ENCODE peak calls at places on chromosome 16, in eight cellular contexts. T is IMR-90, A is uterus, X is sigmoid colon, P is heart left ventricle, V is prostate gland, R is Peyer's patch, H is A549. U is an unnamed sample.

GRCh38 chr16:30886145-30886544 is 7.7 kb downstream of the BCL7C start:
- DNase-seq in T (no peak), A (no peak), X (no peak), P (no peak), V (no peak), R (no peak), H (no peak), U (no peak)

GRCh38 chr16:88772871-88773811 is 11.9 kb downstream of the PIEZO1 start:
- DNase-seq in T (peak; percentile 95), A (no peak), X (peak; percentile 96), P (peak; percentile 60), V (no peak), R (no peak), H (no peak), U (peak; percentile 55)

GRCh38 chr16:69941251-69942098 is 9.7 kb upstream of the CLEC18A start:
- DNase-seq in T (no peak), A (no peak), X (no peak), P (no peak), V (no peak), R (no peak), H (no peak), U (no peak)

GRCh38 chr16:53726625-53727024 is 22.7 kb downstream of the FTO start:
- DNase-seq in T (peak; percentile 23), A (no peak), X (no peak), P (no peak), V (no peak), R (no peak), H (no peak), U (no peak)

GRCh38 chr16:49663081-49664057 is 192.5 kb downstream of the ZNF423 start:
- DNase-seq in T (no peak), A (peak; percentile 43), X (no peak), P (peak; percentile 33), V (no peak), R (no peak), H (no peak), U (no peak)

GRCh38 chr16:57477531-57478202 is 8.6 kb downstream of the DOK4 start:
- DNase-seq in T (no peak), A (no peak), X (no peak), P (no peak), V (no peak), R (peak; percentile 44), H (no peak), U (no peak)

GRCh38 chr16:84739349-84740124 is 39.7 kb downstream of the USP10 start:
- DNase-seq in T (peak; percentile 97), A (no peak), X (peak; percentile 81), P (no peak), V (no peak), R (no peak), H (no peak), U (no peak)

GRCh38 chr16:60818471-60818870 is 1217.8 kb downstream of the CDH8 start:
- DNase-seq in T (no peak), A (no peak), X (no peak), P (no peak), V (no peak), R (no peak), H (no peak), U (no peak)

GRCh38 chr16:29860218-29860617 is 2.8 kb downstream of the CDIPT start:
- DNase-seq in T (no peak), A (no peak), X (no peak), P (no peak), V (no peak), R (no peak), H (no peak), U (no peak)

GRCh38 chr16:4990415-4990814 is 32.3 kb downstream of the SEC14L5 start:
- DNase-seq in T (no peak), A (no peak), X (no peak), P (no peak), V (no peak), R (no peak), H (no peak), U (no peak)

GRCh38 chr16:25009822-25010221 is 5.3 kb downstream of the ARHGAP17 start:
- DNase-seq in T (peak; percentile 57), A (no peak), X (no peak), P (no peak), V (no peak), R (peak; percentile 66), H (no peak), U (no peak)

DNA sequence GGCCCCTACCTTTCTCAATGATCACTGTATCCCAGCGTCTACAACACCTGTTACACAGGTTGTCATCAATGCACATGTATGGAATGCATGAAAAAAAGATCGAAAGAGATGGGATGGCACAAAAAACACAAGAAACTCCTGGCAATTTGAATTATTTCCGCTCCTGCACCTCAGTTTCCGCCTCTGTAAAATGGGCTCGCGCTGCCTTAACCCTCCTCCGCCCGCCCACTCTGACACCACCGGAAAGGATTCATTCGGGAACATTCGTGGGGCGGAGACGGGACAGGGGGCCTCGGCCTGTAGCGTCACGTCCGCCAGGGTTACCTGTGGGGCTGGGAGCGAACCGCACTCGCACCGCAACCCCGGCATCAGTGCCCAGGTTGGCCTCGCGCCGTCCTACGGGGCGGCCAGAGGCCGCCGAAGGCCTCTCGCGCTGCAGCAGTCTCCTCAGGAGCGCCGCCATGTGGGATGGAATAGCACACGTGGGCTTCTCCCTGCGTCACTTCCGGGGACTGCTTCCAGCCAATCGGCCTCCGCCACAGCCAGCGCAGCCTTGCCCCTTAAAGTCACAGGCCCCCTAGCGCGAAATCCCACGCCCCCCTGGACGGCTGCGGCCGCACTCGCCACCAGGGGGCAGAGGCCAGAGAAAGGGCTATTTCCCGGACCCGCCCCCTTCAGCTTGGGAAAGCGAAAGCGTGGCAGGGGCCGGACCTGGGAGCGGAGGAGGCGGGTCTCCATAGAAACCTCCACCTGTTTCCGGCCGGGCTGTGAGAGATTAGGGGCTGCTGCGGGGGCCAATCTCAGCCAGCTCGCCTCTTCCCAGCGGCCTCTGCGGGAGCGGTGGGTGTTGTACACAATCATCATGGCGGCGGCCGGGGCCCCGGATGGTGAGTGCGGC is at the start of the genes EARS2 and UBFD1:
- DNase-seq in T (peak; percentile 98), A (peak; percentile 96), X (peak; percentile 99), P (peak; percentile 98), V (peak; percentile 97), R (peak; percentile 99), H (peak; percentile 92), U (peak; percentile 98)
- TF ChIP-seq POLR2A in T (peak; percentile 94), A (peak; percentile 22), X (peak; percentile 28), P (peak; percentile 62), V (peak; percentile 53), R (no peak), H (peak; percentile 57), U (no peak)

GRCh38 chr16:66562409-66562808 is 3.8 kb upstream of the CMTM1 start:
- DNase-seq in T (no peak), A (no peak), X (no peak), P (no peak), V (no peak), R (no peak), H (no peak), U (no peak)

GRCh38 chr16:66563574-66564334 is 2.5 kb upstream of the CMTM1 start:
- DNase-seq in T (no peak), A (no peak), X (no peak), P (no peak), V (no peak), R (no peak), H (no peak), U (no peak)

GRCh38 chr16:66561381-66562080 is 4.7 kb upstream of the CMTM1 start:
- DNase-seq in T (no peak), A (no peak), X (no peak), P (no peak), V (no peak), R (no peak), H (no peak), U (no peak)

GRCh38 chr16:66565051-66565450 is 1.2 kb upstream of the CMTM1 start:
- DNase-seq in T (no peak), A (no peak), X (no peak), P (no peak), V (no peak), R (no peak), H (no peak), U (no peak)

DNA sequence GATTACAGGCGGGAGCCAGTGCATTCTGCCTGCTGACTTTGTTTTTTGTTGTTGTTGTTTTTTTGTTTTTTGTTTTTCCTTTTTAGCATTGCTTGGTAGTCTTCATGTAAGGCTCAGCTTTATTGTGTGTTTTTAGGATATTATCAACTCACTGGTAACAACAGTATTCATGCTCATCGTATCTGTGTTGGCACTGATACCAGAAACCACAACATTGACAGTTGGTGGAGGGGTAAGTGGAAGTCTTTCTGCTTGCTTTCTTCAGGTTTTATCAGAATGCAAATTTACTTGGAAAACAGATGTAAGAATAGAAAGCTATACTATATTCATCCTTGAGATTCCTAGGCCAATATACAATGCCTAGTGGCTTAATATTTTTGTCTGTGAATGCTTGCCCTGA is 3.3 kb upstream of the CMTM1 start:
- DNase-seq in T (no peak), A (no peak), X (no peak), P (no peak), V (no peak), R (no peak), H (no peak), U (no peak)
- TF ChIP-seq POLR2A in T (no peak), A (no peak), X (no peak), P (no peak), V (no peak), R (no peak), H (no peak), U (no peak)

DNA sequence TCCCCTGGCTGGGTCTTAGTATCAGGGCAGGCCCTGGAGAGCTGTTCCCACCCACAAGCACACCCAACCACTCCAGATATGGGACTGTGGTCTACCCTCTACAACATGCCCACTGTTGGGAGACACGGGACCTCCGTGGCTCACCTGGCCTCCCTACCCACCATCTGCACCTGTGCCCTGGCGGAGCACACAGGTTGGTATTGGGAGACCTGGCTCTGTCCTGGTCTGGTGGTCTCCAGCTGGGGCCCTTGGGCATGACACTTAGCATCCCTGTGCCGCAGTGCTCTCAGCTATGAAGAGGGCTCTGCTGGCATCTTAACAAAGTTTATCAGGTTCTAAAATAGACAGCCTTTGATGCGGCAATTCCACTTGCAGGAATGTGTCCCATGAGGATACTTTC is 5.8 kb downstream of the C16orf95 start:
- DNase-seq in T (no peak), A (no peak), X (no peak), P (no peak), V (no peak), R (no peak), H (no peak), U (no peak)
- TF ChIP-seq POLR2A in T (no peak), A (no peak), X (no peak), P (no peak), V (no peak), R (no peak), H (no peak), U (no peak)

GRCh38 chr16:16139061-16139460 is 84.2 kb downstream of the ABCC6 start:
- DNase-seq in T (no peak), A (no peak), X (no peak), P (no peak), V (no peak), R (no peak), H (no peak), U (no peak)

GRCh38 chr16:16141784-16142396 is 81.4 kb downstream of the ABCC6 start:
- DNase-seq in T (no peak), A (no peak), X (no peak), P (no peak), V (no peak), R (no peak), H (no peak), U (no peak)

GRCh38 chr16:16139806-16140205 is 83.5 kb downstream of the ABCC6 start:
- DNase-seq in T (no peak), A (no peak), X (no peak), P (no peak), V (no peak), R (no peak), H (no peak), U (no peak)

GRCh38 chr16:16141141-16141540 is 82.2 kb downstream of the ABCC6 start:
- DNase-seq in T (no peak), A (no peak), X (no peak), P (no peak), V (no peak), R (no peak), H (no peak), U (no peak)

GRCh38 chr16:16140537-16140936 is 82.8 kb downstream of the ABCC6 start:
- DNase-seq in T (no peak), A (no peak), X (no peak), P (no peak), V (no peak), R (no peak), H (no peak), U (no peak)
- TF ChIP-seq POLR2A in T (no peak), A (no peak), X (no peak), P (no peak), V (no peak), R (no peak), H (no peak), U (no peak)

U was measured in breast epithelium.